ENCODE peak calls at places on chromosome 2, in six cellular contexts. C, J, S, G, O and W are unnamed samples.

GRCh38 chr2:233418052-233418760 is 63.9 kb downstream of the DGKD start:
- DNase-seq in C (no peak), J (peak; percentile 39), S (no peak), G (no peak), O (no peak), W (peak; percentile 30)

GRCh38 chr2:221254281-221254680 is 317.8 kb downstream of the EPHA4 start:
- DNase-seq in C (no peak), J (no peak), S (no peak), G (no peak), O (no peak), W (no peak)

GRCh38 chr2:120738786-120739771 is 3.4 kb downstream of the GLI2 start:
- DNase-seq in C (no peak), J (peak; percentile 67), S (no peak), G (no peak), O (no peak), W (no peak)

GRCh38 chr2:70069049-70069448 is 18.2 kb upstream of the PCBP1 start:
- DNase-seq in C (no peak), J (no peak), S (no peak), G (no peak), O (peak; percentile 88), W (no peak)

GRCh38 chr2:177711472-177712276 is 319.1 kb downstream of the AGPS start:
- DNase-seq in C (no peak), J (no peak), S (no peak), G (no peak), O (no peak), W (no peak)

GRCh38 chr2:84946204-84947009 is 24.6 kb upstream of the KCMF1 start:
- DNase-seq in C (peak; percentile 30), J (peak; percentile 94), S (no peak), G (no peak), O (peak; percentile 96), W (peak; percentile 61)

GRCh38 chr2:216163518-216163917 is 54.4 kb downstream of the XRCC5 start:
- DNase-seq in C (no peak), J (no peak), S (no peak), G (no peak), O (no peak), W (no peak)

GRCh38 chr2:141331127-141331526 is 799.7 kb downstream of the LRP1B start:
- DNase-seq in C (no peak), J (peak; percentile 69), S (no peak), G (no peak), O (no peak), W (peak; percentile 5)

GRCh38 chr2:30349691-30350090 is 97.4 kb upstream of the LCLAT1 start:
- DNase-seq in C (no peak), J (no peak), S (no peak), G (no peak), O (no peak), W (no peak)

GRCh38 chr2:104733544-104733943 is 120.4 kb upstream of the POU3F3 start:
- DNase-seq in C (peak; percentile 60), J (peak; percentile 47), S (peak; percentile 79), G (peak; percentile 54), O (peak; percentile 41), W (no peak)

GRCh38 chr2:178266445-178266844 is 72.1 kb downstream of the OSBPL6 start:
- DNase-seq in C (no peak), J (no peak), S (no peak), G (no peak), O (no peak), W (no peak)

DNA sequence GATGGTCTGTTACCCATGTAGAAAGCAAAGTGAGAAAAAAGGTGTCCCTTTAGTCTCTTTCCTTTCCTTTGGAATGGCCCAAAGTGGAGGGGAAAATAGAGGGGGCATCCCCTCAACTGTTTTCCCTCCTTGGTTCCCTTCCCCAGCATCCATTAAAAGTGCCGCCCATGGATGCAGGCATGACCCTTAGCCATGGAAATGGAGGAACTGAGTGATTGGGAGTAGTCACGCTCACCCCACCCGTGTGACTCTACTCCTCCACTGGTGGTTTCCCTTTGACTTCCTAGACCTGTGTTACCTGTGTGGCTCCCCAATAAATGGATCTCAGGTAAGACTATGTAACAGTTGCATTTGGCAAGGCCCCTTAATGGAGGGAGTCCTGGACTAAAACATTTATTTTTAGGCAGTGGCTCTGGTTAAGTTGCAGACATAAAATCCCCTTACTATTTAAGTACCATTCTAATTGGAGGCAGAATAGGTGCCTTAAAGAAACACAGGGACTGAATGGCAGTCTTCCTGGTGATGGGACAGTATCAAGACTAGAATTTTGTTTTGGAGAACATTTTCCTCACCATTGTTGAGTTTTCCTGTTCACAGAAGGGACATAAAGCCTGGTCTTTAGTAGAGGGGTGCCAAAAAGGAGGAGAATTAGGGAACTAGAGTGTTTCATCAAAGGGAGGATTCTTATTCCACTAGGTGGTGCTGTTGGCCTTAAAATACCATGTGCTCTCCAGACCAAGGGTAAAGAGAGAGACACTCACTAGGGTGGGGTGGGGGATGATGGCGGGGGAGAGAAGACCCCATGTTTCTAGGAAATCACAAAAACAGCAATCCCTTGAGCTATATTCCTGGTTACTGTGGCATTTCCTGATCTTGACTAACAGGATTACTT is 25.7 kb upstream of the PLA2R1 start:
- DNase-seq in C (peak; percentile 56), J (peak; percentile 62), S (no peak), G (no peak), O (peak; percentile 30), W (no peak)
- TF ChIP-seq JUN in C (no peak), J (no peak), S (no peak), G (no peak), O (no peak), W (no peak)

GRCh38 chr2:95334916-95335641 is 37.9 kb downstream of the KCNIP3 start:
- DNase-seq in C (no peak), J (no peak), S (no peak), G (no peak), O (no peak), W (no peak)

GRCh38 chr2:95332036-95332435 is 34.9 kb downstream of the KCNIP3 start:
- DNase-seq in C (no peak), J (no peak), S (no peak), G (no peak), O (no peak), W (no peak)

GRCh38 chr2:95333056-95333455 is 35.9 kb downstream of the KCNIP3 start:
- DNase-seq in C (no peak), J (no peak), S (no peak), G (no peak), O (no peak), W (no peak)

GRCh38 chr2:95331606-95332005 is 34.5 kb downstream of the KCNIP3 start:
- DNase-seq in C (no peak), J (no peak), S (no peak), G (no peak), O (no peak), W (no peak)

GRCh38 chr2:95333888-95334338 is 36.8 kb downstream of the KCNIP3 start:
- DNase-seq in C (no peak), J (no peak), S (no peak), G (no peak), O (no peak), W (no peak)
- TF ChIP-seq JUN in C (no peak), J (no peak), S (no peak), G (no peak), O (no peak), W (no peak)

DNA sequence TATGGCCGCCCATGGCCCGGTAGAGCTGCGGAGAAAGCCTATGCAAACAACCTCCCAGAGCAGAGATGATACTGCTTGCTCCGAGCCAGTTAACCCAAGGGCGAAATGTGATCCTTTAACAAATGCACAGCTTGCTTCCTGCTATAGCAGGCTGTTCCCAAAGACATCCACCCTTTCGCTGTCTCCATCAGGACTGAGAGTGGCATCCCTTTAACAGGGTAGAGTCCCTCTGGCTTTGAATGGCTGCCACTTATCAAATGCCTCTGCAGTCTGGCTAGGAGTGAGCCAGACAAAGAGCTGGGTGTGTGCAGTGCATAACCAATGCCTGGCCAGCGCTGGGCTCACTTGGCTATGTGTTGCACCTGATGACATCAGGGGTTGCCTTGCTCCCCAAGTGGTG is 69.6 kb upstream of the DAPL1 start:
- DNase-seq in C (no peak), J (peak; percentile 27), S (no peak), G (no peak), O (no peak), W (no peak)
- TF ChIP-seq JUN in C (no peak), J (no peak), S (no peak), G (no peak), O (no peak), W (no peak)

GRCh38 chr2:160423141-160423540 is 70.5 kb downstream of the RBMS1 start:
- DNase-seq in C (no peak), J (no peak), S (no peak), G (no peak), O (no peak), W (no peak)
- TF ChIP-seq JUN in C (no peak), J (no peak), S (no peak), G (no peak), O (no peak), W (no peak)

GRCh38 chr2:82198809-82199492 is 1894.4 kb upstream of the LRRTM1 start:
- DNase-seq in C (no peak), J (no peak), S (no peak), G (no peak), O (no peak), W (no peak)
- TF ChIP-seq JUN in C (no peak), J (no peak), S (no peak), G (no peak), O (no peak), W (no peak)

DNA sequence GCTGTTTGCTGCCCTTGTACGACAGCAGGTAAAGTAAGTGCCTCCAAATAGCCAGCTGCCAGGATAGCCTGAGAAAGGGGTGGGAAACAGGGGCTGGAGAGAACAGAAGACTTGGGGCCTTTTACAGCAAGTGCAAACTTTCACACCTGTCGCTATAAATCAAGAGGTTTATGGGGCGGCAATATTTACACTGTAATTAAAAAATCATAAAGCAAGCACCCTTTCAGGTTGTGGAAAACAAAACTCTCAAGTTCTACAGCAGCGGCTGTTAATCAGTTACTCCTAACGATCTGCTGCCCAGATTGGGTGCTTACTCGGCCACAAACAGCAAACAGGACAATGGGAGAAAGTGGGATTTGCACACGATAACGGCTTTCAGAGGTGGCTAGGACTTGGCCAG is 359.5 kb upstream of the ETAA1 start:
- DNase-seq in C (no peak), J (no peak), S (no peak), G (no peak), O (no peak), W (no peak)
- TF ChIP-seq JUN in C (no peak), J (no peak), S (no peak), G (no peak), O (no peak), W (no peak)